ENCODE peak calls at places on chromosomes 7 and 10, in ten cellular contexts. O is CD8-positive, alpha-beta T cell; V is cardiac muscle cell; L is neuronal stem cell; H is B cell; C is mucosa of descending colon; W is LHCN-M2; U is fibroblast of the conjunctiva; T is ovary; A is caudate nucleus. X is an unnamed sample.

GRCh38 chr10:100364735-100365391 is 17.8 kb downstream of the SCD start:
- DNase-seq in O (no peak), V (peak), L (no peak), H (no peak), C (peak), W (peak), U (peak), T (peak), A (no peak), X (peak)

GRCh38 chr10:74977913-74978847 is 133.3 kb upstream of the SAMD8 start:
- DNase-seq in O (no peak), V (no peak), L (no peak), H (peak), C (no peak), W (no peak), U (no peak), T (no peak), A (no peak), X (no peak)

GRCh38 chr10:102652170-102652926 is 8.1 kb downstream of the TRIM8 start:
- DNase-seq in O (no peak), V (no peak), L (no peak), H (peak), C (no peak), W (no peak), U (no peak), T (no peak), A (no peak), X (no peak)

GRCh38 chr10:116143673-116144072 is 129.3 kb downstream of the GFRA1 start:
- DNase-seq in O (no peak), V (peak), L (no peak), H (no peak), C (no peak), W (no peak), U (no peak), T (no peak), A (no peak), X (no peak)

GRCh38 chr10:59557642-59558041 is 152.0 kb downstream of the SLC16A9 start:
- DNase-seq in O (no peak), V (peak), L (peak), H (no peak), C (no peak), W (no peak), U (no peak), T (no peak), A (no peak), X (no peak)

GRCh38 chr7:75642810-75643486 is 95.8 kb downstream of the HIP1 start:
- DNase-seq in O (peak), V (peak), L (no peak), H (peak), C (peak), W (peak), U (peak), T (no peak), A (no peak), X (no peak)

GRCh38 chr10:103676058-103676785 is 179.2 kb downstream of the SH3PXD2A start:
- DNase-seq in O (no peak), V (no peak), L (no peak), H (no peak), C (no peak), W (no peak), U (no peak), T (peak), A (no peak), X (no peak)

GRCh38 chr10:30176182-30176581 is 116.8 kb upstream of the JCAD start:
- DNase-seq in O (no peak), V (no peak), L (no peak), H (no peak), C (no peak), W (no peak), U (no peak), T (no peak), A (no peak), X (no peak)

GRCh38 chr7:151736403-151736909 is 140.5 kb downstream of the PRKAG2 start:
- DNase-seq in O (no peak), V (peak), L (peak), H (no peak), C (peak), W (peak), U (peak), T (peak), A (no peak), X (no peak)

GRCh38 chr7:36526720-36527548 is 137.3 kb downstream of the ANLN start:
- DNase-seq in O (no peak), V (no peak), L (no peak), H (no peak), C (no peak), W (peak), U (peak), T (no peak), A (no peak), X (no peak)

GRCh38 chr7:18234519-18234918 is 206.9 kb upstream of the PRPS1L1 start:
- DNase-seq in O (no peak), V (no peak), L (no peak), H (no peak), C (no peak), W (no peak), U (no peak), T (no peak), A (no peak), X (no peak)

GRCh38 chr7:26397786-26398435 is 106.2 kb downstream of the SNX10 start:
- DNase-seq in O (no peak), V (peak), L (peak), H (peak), C (no peak), W (peak), U (no peak), T (no peak), A (no peak), X (no peak)

GRCh38 chr10:110540038-110540437 is 27.5 kb upstream of the SMC3 start:
- DNase-seq in O (no peak), V (no peak), L (no peak), H (no peak), C (no peak), W (no peak), U (no peak), T (no peak), A (no peak), X (no peak)

GRCh38 chr7:26036092-26036491 is 115.9 kb upstream of the NFE2L3 start:
- DNase-seq in O (no peak), V (no peak), L (no peak), H (no peak), C (no peak), W (no peak), U (no peak), T (no peak), A (no peak), X (no peak)

X was measured in NCI-H1436 treated with DMSO at 0.1 percent for 48 hours.